ENCODE peak calls at places on chromosomes 12 and 14, in seven cellular contexts. D, L, C, K, S, V and X are unnamed samples.

GRCh38 chr12:119940881-119941280 is 48.2 kb upstream of the BICDL1 start:
- DNase-seq in D (no peak), L (peak), C (no peak), K (no peak), S (peak), V (no peak), X (peak)

GRCh38 chr14:93032301-93032929 is 83.3 kb downstream of the ITPK1 start:
- DNase-seq in D (no peak), L (no peak), C (no peak), K (no peak), S (no peak), V (no peak), X (peak)

GRCh38 chr12:89243786-89244185 is 108.5 kb downstream of the DUSP6 start:
- DNase-seq in D (no peak), L (no peak), C (no peak), K (no peak), S (no peak), V (no peak), X (no peak)

GRCh38 chr14:91218041-91218440 is 26.5 kb downstream of the GPR68 start:
- DNase-seq in D (no peak), L (no peak), C (no peak), K (no peak), S (no peak), V (no peak), X (no peak)

GRCh38 chr12:68779280-68779679 is 28.7 kb upstream of the MDM2 start:
- DNase-seq in D (no peak), L (no peak), C (no peak), K (no peak), S (no peak), V (no peak), X (no peak)

GRCh38 chr14:22420598-22421186 is 168.3 kb downstream of the DAD1 start:
- DNase-seq in D (no peak), L (no peak), C (no peak), K (no peak), S (no peak), V (no peak), X (no peak)

GRCh38 chr14:90849787-90850444 is 33.7 kb upstream of the TTC7B start:
- DNase-seq in D (no peak), L (no peak), C (no peak), K (no peak), S (no peak), V (no peak), X (no peak)

GRCh38 chr12:190881-191280 is 23.1 kb downstream of the SLC6A12 start:
- DNase-seq in D (no peak), L (no peak), C (no peak), K (no peak), S (no peak), V (no peak), X (no peak)

GRCh38 chr12:70121562-70121961 is 121.7 kb upstream of the CNOT2 start:
- DNase-seq in D (no peak), L (no peak), C (no peak), K (no peak), S (no peak), V (no peak), X (no peak)

GRCh38 chr14:62943202-62943601 is 102.1 kb downstream of the KCNH5 start:
- DNase-seq in D (no peak), L (no peak), C (no peak), K (no peak), S (no peak), V (no peak), X (no peak)

GRCh38 chr14:50000215-50001145 is 107.6 kb downstream of the ARF6 start:
- DNase-seq in D (peak), L (peak), C (peak), K (no peak), S (no peak), V (no peak), X (peak)

GRCh38 chr12:74689071-74689655 is 151.5 kb downstream of the ATXN7L3B start:
- DNase-seq in D (no peak), L (peak), C (peak), K (no peak), S (no peak), V (no peak), X (peak)

GRCh38 chr12:119258149-119258548 is 76.4 kb upstream of the CCDC60 start:
- DNase-seq in D (no peak), L (no peak), C (no peak), K (no peak), S (no peak), V (no peak), X (no peak)

GRCh38 chr12:40157307-40157706 is 51.4 kb upstream of the SLC2A13 start:
- DNase-seq in D (no peak), L (no peak), C (no peak), K (no peak), S (no peak), V (no peak), X (no peak)

GRCh38 chr12:89731614-89732013 is 23.0 kb upstream of the ATP2B1 start:
- DNase-seq in D (no peak), L (no peak), C (no peak), K (no peak), S (no peak), V (no peak), X (no peak)

GRCh38 chr14:89870335-89870734 is 84.2 kb downstream of the EFCAB11 start:
- DNase-seq in D (no peak), L (no peak), C (no peak), K (no peak), S (no peak), V (no peak), X (no peak)

GRCh38 chr14:21106506-21107359 is 5.9 kb downstream of the TMEM253 start:
- DNase-seq in D (peak), L (peak), C (peak), K (no peak), S (peak), V (peak), X (peak)

GRCh38 chr12:54173066-54173726 is 15.6 kb downstream of the SMUG1 start:
- DNase-seq in D (peak), L (no peak), C (peak), K (no peak), S (no peak), V (no peak), X (no peak)

GRCh38 chr12:9798008-9798619 is 29.2 kb upstream of the KLRF1 start:
- DNase-seq in D (peak), L (peak), C (no peak), K (peak), S (peak), V (peak), X (peak)

GRCh38 chr12:130621696-130622298 is 94.3 kb downstream of the RIMBP2 start:
- DNase-seq in D (no peak), L (no peak), C (peak), K (no peak), S (no peak), V (no peak), X (no peak)

GRCh38 chr12:39763894-39764176 is 144.2 kb upstream of the ABCD2 start:
- DNase-seq in D (no peak), L (no peak), C (no peak), K (no peak), S (no peak), V (no peak), X (no peak)

GRCh38 chr14:91395998-91396660 is 21.5 kb downstream of the CCDC88C start:
- DNase-seq in D (no peak), L (no peak), C (no peak), K (no peak), S (no peak), V (no peak), X (no peak)

GRCh38 chr12:50725011-50725899 is 38.6 kb upstream of the ATF1 start:
- DNase-seq in D (no peak), L (no peak), C (no peak), K (no peak), S (no peak), V (no peak), X (no peak)

GRCh38 chr12:11713202-11713601 is 63.7 kb downstream of the ETV6 start:
- DNase-seq in D (no peak), L (no peak), C (no peak), K (no peak), S (no peak), V (no peak), X (no peak)

GRCh38 chr14:105087963-105088811 is 23.0 kb upstream of the GPR132 start:
- DNase-seq in D (peak), L (peak), C (peak), K (no peak), S (no peak), V (no peak), X (peak)

GRCh38 chr14:73567951-73568885 is 795 bp upstream of the ACOT2 start:
- DNase-seq in D (no peak), L (peak), C (no peak), K (no peak), S (no peak), V (peak), X (no peak)

GRCh38 chr12:104154286-104154685 is 16.3 kb upstream of the NFYB start:
- DNase-seq in D (no peak), L (no peak), C (no peak), K (no peak), S (no peak), V (no peak), X (no peak)

GRCh38 chr12:94818970-94819369 is 168.6 kb upstream of the TMCC3 start:
- DNase-seq in D (no peak), L (no peak), C (no peak), K (no peak), S (no peak), V (no peak), X (no peak)

GRCh38 chr12:60398547-60398946 is 802.7 kb downstream of the SLC16A7 start:
- DNase-seq in D (no peak), L (no peak), C (no peak), K (no peak), S (no peak), V (no peak), X (no peak)

GRCh38 chr12:39420043-39420442 is 22.9 kb downstream of the KIF21A start:
- DNase-seq in D (no peak), L (peak), C (no peak), K (no peak), S (no peak), V (no peak), X (peak)

GRCh38 chr14:87894920-87895319 is 98.1 kb downstream of the GALC start:
- DNase-seq in D (no peak), L (no peak), C (no peak), K (no peak), S (no peak), V (no peak), X (no peak)

GRCh38 chr12:76264617-76265016 is 83.6 kb downstream of the BBS10 start:
- DNase-seq in D (no peak), L (no peak), C (no peak), K (no peak), S (no peak), V (no peak), X (no peak)

GRCh38 chr14:105272623-105273022 is 24.3 kb downstream of the BTBD6 start:
- DNase-seq in D (no peak), L (no peak), C (no peak), K (no peak), S (no peak), V (no peak), X (no peak)

GRCh38 chr12:120692524-120693033 is 5.6 kb downstream of the MLEC start:
- DNase-seq in D (no peak), L (peak), C (no peak), K (no peak), S (no peak), V (no peak), X (peak)

GRCh38 chr12:6765634-6766581 is at the start of gene PTMS:
- DNase-seq in D (peak), L (peak), C (peak), K (no peak), S (no peak), V (peak), X (peak)

GRCh38 chr12:102331419-102331818 is 133.8 kb upstream of the PMCH start:
- DNase-seq in D (no peak), L (peak), C (no peak), K (no peak), S (no peak), V (no peak), X (no peak)

GRCh38 chr12:102329883-102330282 is 132.2 kb upstream of the PMCH start:
- DNase-seq in D (no peak), L (no peak), C (no peak), K (no peak), S (no peak), V (no peak), X (no peak)

DNA sequence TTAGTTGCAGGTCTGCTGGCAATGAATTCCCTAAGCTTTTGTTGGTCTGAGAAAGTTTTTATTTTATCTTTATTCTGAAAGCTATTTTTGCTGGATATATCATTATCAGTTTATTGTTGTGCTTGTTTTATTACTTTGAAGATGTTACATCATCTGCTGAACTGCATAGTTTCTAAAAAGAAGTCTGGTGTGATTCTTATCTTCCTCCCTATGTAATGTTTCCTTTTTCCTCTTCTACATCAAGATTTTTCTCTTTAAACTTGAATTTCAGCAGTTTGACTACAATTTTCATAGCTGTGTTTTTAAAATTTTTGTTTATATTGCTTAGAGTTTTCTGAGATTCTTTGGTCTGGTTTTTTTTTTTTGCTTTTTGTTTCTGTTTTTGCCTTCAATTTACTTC is 137.1 kb upstream of the PMCH start:
- DNase-seq in D (no peak), L (no peak), C (no peak), K (no peak), S (no peak), V (no peak), X (no peak)
- TF ChIP-seq MAX in D (no peak), L (no peak), C (no peak), K (no peak), S (no peak), V (no peak), X (no peak)

GRCh38 chr12:92942905-92943304 is 13.8 kb upstream of the EEA1 start:
- DNase-seq in D (no peak), L (no peak), C (no peak), K (no peak), S (no peak), V (no peak), X (no peak)
- TF ChIP-seq USF2 in D (no peak), L (no peak), C (no peak), K (no peak), S (no peak), V (no peak), X (no peak)

GRCh38 chr12:24776856-24777255 is 172.0 kb downstream of the BCAT1 start:
- DNase-seq in D (no peak), L (no peak), C (no peak), K (no peak), S (no peak), V (no peak), X (no peak)

GRCh38 chr12:24780969-24781368 is 167.9 kb downstream of the BCAT1 start:
- DNase-seq in D (no peak), L (no peak), C (peak), K (no peak), S (no peak), V (peak), X (no peak)

GRCh38 chr12:24773996-24774395 is 174.9 kb downstream of the BCAT1 start:
- DNase-seq in D (no peak), L (no peak), C (no peak), K (no peak), S (no peak), V (no peak), X (no peak)

GRCh38 chr12:24777359-24777758 is 171.5 kb downstream of the BCAT1 start:
- DNase-seq in D (no peak), L (no peak), C (no peak), K (no peak), S (no peak), V (no peak), X (no peak)

DNA sequence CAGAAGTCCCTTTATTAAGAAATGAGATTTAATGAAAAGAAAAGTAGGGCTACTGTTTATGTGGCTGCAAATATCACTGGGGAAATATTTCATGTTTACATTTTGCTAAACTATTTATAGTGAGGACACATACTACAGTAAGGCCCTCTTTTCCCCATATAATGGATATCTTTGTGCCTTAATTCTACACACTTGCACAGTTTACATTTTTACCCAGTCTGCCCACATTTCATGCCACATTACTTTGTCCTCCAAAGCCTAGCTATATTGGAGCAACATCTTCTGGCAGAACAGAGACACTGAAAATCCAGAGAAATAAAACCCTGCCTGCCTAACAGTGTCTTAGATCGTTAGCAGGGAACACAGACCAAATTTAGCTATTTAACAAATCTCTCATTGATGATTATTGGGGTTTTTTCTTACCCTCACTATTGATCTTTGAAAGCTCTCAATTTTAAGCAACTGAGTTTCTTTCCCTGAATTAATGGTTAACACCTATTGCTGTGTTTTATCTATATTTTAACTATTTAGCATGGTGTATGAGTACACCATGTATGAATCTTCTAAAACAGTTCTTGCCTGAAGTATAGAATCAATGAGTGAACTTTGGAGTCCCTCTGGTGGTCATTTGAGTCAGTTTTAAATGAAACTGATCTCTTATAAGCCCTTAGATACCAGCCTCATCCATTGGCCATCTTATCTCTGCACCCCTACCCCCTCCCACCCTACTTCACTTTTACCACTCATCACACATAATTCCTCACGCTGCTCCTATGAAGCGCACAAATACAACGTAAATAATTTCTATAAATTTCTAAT is 170.2 kb downstream of the BCAT1 start:
- DNase-seq in D (no peak), L (peak), C (peak), K (peak), S (no peak), V (peak), X (peak)
- TF ChIP-seq MAX in D (no peak), L (no peak), C (no peak), K (no peak), S (no peak), V (no peak), X (no peak)

DNA sequence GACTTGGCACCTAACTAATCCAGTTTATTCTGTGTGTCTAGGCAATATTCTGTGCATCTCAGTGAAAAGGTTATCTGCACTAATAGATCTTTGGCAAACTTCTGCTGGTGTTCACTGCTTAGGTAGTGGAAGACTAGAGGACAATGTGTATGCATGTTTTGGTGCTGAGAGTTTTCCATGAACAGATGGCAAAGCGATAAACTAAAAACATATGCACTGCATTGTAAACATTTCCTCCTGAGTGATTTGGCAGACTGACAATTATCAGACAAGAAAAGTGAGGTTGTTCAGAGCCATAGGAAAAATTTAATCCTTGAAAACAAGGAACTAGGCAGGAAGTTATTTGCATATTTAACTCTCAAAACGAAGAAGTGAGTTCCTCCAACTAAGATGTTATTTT is 400.4 kb downstream of the ATP23 start:
- DNase-seq in D (no peak), L (no peak), C (no peak), K (no peak), S (no peak), V (no peak), X (no peak)
- TF ChIP-seq USF2 in D (no peak), L (no peak), C (no peak), K (no peak), S (no peak), V (no peak), X (no peak)